ENCODE peak calls at places on chromosomes 6 and 20, in seven cellular contexts. N, C, W, I, A, J and Q are unnamed samples.

GRCh38 chr20:49281913-49282467 is 4.1 kb upstream of the ZNFX1 start:
- DNase-seq in N (no peak), C (no peak), W (no peak), I (no peak), A (no peak), J (no peak), Q (no peak)

GRCh38 chr6:157905590-157906337 is 75.9 kb upstream of the SYNJ2 start:
- DNase-seq in N (peak; percentile 57), C (no peak), W (no peak), I (no peak), A (no peak), J (no peak), Q (no peak)

GRCh38 chr6:127302728-127303675 is 36.3 kb downstream of the RNF146 start:
- DNase-seq in N (peak; percentile 49), C (peak; percentile 26), W (no peak), I (peak; percentile 41), A (no peak), J (peak; percentile 33), Q (no peak)

GRCh38 chr20:61760321-61761112 is 305.2 kb downstream of the TAF4 start:
- DNase-seq in N (no peak), C (no peak), W (peak; percentile 18), I (no peak), A (no peak), J (no peak), Q (peak; percentile 56)

GRCh38 chr20:33832113-33832853 is 21.1 kb downstream of the CHMP4B start:
- DNase-seq in N (peak; percentile 53), C (no peak), W (no peak), I (no peak), A (no peak), J (peak; percentile 60), Q (peak; percentile 55)

GRCh38 chr20:43434565-43434964 is 23.1 kb upstream of the SRSF6 start:
- DNase-seq in N (no peak), C (no peak), W (no peak), I (no peak), A (no peak), J (no peak), Q (no peak)

GRCh38 chr6:143005816-143006215 is 54.9 kb upstream of the AIG1 start:
- DNase-seq in N (no peak), C (no peak), W (no peak), I (no peak), A (no peak), J (peak; percentile 21), Q (no peak)

GRCh38 chr6:33710296-33711121 is 991 bp downstream of the UQCC2 start:
- DNase-seq in N (no peak), C (no peak), W (no peak), I (peak; percentile 36), A (no peak), J (no peak), Q (no peak)

GRCh38 chr6:23040899-23041298 is 471.5 kb downstream of the HDGFL1 start:
- DNase-seq in N (no peak), C (no peak), W (no peak), I (no peak), A (no peak), J (no peak), Q (no peak)

GRCh38 chr20:5154543-5154925 is 27.7 kb downstream of the CDS2 start:
- DNase-seq in N (no peak), C (no peak), W (no peak), I (no peak), A (no peak), J (no peak), Q (no peak)
- H3K27ac ChIP-seq in N (peak overlapping the region; percentile 59), C (no peak overlapping the region), W (no peak overlapping the region), I (no peak overlapping the region), A (no peak overlapping the region), J (no peak overlapping the region), Q (no peak overlapping the region)

GRCh38 chr20:370151-370600 is 10.4 kb upstream of the TRIB3 start:
- DNase-seq in N (no peak), C (no peak), W (no peak), I (no peak), A (no peak), J (no peak), Q (no peak)
- H3K4me1 ChIP-seq in N (no peaks in the 10 kb centered on the region), C (no peaks in the 10 kb centered on the region), W (peaks cover 21% of the 10 kb centered on the region), I (peaks cover 36% of the 10 kb centered on the region), A (peaks cover 2% of the 10 kb centered on the region), J (peaks cover 19% of the 10 kb centered on the region), Q (peaks cover 28% of the 10 kb centered on the region)

DNA sequence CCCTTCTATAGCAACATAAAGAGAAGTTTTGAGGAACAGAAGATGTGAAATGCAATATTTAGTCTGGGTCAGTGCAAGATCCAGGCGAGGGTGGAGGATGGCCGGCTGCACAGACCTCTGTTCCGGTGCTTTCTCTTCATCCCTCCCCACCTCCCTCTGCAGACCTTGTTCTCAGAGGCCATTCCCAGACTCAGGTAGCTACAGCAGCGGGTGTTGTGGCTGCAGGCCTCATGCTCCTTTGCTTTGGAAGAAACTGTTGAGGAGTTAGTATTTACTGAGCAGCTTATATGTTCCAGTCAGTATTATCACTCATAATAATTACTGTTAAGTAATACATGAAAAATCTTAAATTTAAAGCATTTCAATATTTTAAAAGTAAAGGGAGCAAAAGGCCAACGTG is 1.7 kb downstream of the BTN3A3 start:
- DNase-seq in N (no peak), C (no peak), W (no peak), I (no peak), A (no peak), J (no peak), Q (no peak)
- H3K27ac ChIP-seq in N (no peak overlapping the region), C (peak overlapping the region; percentile 97), W (no peak overlapping the region), I (no peak overlapping the region), A (no peak overlapping the region), J (no peak overlapping the region), Q (no peak overlapping the region)

DNA sequence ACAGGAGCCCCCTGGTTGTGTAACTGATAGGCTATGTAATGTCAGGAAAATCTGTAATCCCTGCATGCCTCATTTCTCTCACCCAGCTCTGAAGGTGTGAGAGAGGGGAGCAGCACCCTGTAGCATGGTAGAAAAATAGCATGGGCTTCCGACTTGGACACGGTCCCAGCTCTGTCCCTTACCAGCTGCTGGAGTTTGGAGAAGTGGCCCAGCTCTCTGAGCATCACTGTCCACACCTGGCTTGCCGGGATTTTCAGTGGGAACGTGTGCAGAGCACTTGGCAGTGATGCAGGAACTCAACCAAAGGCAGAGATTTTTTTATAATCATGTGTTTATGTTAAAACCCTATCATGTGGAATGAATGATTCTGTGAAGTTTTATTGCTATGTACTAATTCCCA is 34.6 kb downstream of the STK35 start:
- DNase-seq in N (no peak), C (no peak), W (no peak), I (no peak), A (no peak), J (no peak), Q (no peak)
- H3K4me1 ChIP-seq in N (no peaks in the 10 kb centered on the region), C (no peaks in the 10 kb centered on the region), W (peaks cover 21% of the 10 kb centered on the region), I (no peaks in the 10 kb centered on the region), A (no peaks in the 10 kb centered on the region), J (peaks cover 19% of the 10 kb centered on the region), Q (peaks cover 68% of the 10 kb centered on the region)

DNA sequence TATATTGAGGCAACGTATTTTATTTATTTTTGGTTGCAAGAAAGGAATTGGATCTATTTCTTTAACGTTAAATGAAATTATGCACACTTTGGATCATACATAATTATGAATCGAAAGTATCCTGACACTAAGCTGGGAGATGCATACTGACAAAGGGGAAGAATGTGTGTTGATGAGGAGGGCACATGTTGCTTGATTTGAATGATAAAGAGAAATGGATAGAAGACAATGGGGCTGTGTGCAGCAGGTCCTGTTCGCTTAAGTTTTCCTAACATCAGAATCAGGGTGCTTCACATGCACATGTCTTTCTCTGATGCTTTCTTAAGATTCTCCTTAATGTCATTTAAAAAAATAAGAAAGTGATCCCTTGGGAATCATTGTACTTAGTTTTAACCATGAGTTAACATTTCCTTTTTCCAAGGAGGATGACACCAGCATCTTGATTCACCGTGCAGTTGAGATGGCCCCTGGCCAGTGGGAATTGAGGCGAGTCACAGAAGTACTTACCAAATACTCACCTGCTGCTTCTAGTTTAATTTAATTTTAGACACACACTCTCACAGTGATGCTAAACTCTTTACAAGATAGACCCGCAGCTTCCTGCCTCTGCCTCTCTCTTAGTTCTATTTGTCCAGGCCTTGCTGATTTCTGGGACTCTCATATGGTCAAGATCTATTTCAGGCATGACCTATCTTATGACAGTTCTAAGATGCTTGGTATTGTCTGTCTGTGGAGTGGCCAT is 116.5 kb downstream of the CLIC5 start:
- DNase-seq in N (peak; percentile 28), C (no peak), W (no peak), I (no peak), A (no peak), J (no peak), Q (no peak)
- H3K27ac ChIP-seq in N (no peak overlapping the region), C (no peak overlapping the region), W (no peak overlapping the region), I (no peak overlapping the region), A (no peak overlapping the region), J (no peak overlapping the region), Q (no peak overlapping the region)

GRCh38 chr6:31900917-31901414 is 920 bp downstream of the ZBTB12 start:
- DNase-seq in N (peak; percentile 64), C (peak; percentile 39), W (no peak), I (peak; percentile 56), A (no peak), J (no peak), Q (no peak)
- H3K4me1 ChIP-seq in N (peaks cover 18% of the 10 kb centered on the region), C (peaks cover 13% of the 10 kb centered on the region), W (peaks cover 21% of the 10 kb centered on the region), I (peaks cover 11% of the 10 kb centered on the region), A (no peaks in the 10 kb centered on the region), J (peaks cover 12% of the 10 kb centered on the region), Q (peaks cover 48% of the 10 kb centered on the region)

GRCh38 chr20:51680067-51680749 is 88.0 kb downstream of the ATP9A start:
- DNase-seq in N (no peak), C (no peak), W (no peak), I (no peak), A (no peak), J (no peak), Q (no peak)

GRCh38 chr20:51679254-51679921 is 88.8 kb downstream of the ATP9A start:
- DNase-seq in N (no peak), C (no peak), W (no peak), I (no peak), A (no peak), J (no peak), Q (no peak)

GRCh38 chr20:51678041-51678697 is 90.0 kb downstream of the ATP9A start:
- DNase-seq in N (peak; percentile 37), C (no peak), W (no peak), I (no peak), A (no peak), J (peak; percentile 23), Q (no peak)
- H3K27ac ChIP-seq in N (no peak overlapping the region), C (no peak overlapping the region), W (no peak overlapping the region), I (no peak overlapping the region), A (no peak overlapping the region), J (no peak overlapping the region), Q (no peak overlapping the region)

DNA sequence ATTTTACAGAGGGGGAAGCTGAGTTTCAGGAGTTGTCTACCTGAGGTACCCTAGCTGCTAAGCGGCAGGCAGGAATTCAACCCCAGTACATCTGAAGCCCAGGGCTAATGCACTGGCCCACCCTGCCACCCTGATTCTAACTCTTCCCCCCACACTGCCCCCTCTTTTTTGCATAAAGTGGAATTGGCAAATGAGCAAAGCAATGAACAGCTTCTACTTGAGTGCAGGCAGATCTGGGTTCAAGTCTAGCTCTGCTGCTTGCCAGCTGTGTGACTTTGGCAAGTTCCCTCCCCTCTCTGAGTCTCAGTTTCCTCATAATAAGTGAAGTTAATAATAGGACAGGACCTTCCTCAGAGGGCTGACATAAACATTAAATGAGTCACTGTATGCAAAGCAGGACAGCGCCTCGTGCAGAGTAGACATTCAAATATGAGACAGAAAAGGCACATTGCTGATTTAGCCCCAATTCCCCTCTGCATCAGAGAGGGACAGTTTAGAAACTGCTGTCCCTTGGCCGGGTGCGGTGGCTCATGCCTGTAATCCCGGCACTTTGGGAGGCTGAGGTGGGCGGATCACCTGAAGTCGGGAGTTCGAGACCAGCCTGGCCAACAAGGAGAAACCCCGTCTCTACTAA is 4.7 kb downstream of the ADA start:
- DNase-seq in N (no peak), C (no peak), W (no peak), I (no peak), A (no peak), J (peak; percentile 64), Q (no peak)
- H3K4me1 ChIP-seq in N (peaks cover 37% of the 10 kb centered on the region), C (peaks cover 9% of the 10 kb centered on the region), W (peaks cover 36% of the 10 kb centered on the region), I (peaks cover 18% of the 10 kb centered on the region), A (no peaks in the 10 kb centered on the region), J (peaks cover 20% of the 10 kb centered on the region), Q (peaks cover 58% of the 10 kb centered on the region)